ENCODE peak calls at places on chromosomes 1 and 21, in six cellular contexts. B, T, U, O, C and L are unnamed samples.

GRCh38 chr21:35311985-35312384 is 262.9 kb upstream of the RUNX1 start:
- DNase-seq in B (no peak), C (no peak), O (no peak), U (no peak), T (no peak), L (no peak)

GRCh38 chr1:12202190-12202497 is 27.7 kb upstream of the VPS13D start:
- DNase-seq in U (no peak), B (no peak), O (no peak), T (no peak), C (no peak), L (no peak)

GRCh38 chr1:10644307-10645128 is 151.9 kb downstream of the CASZ1 start:
- DNase-seq in O (no peak), U (no peak), C (no peak), T (no peak), B (no peak), L (no peak)

GRCh38 chr1:89821322-89822108 is 683 bp downstream of the LRRC8D start:
- DNase-seq in U (peak), B (peak), C (peak), O (peak), T (peak), L (no peak)

GRCh38 chr1:232186936-232187335 is 443.0 kb downstream of the SIPA1L2 start:
- DNase-seq in B (no peak), C (no peak), T (no peak), O (no peak), U (no peak), L (no peak)

GRCh38 chr1:153610334-153611023 is 2.5 kb downstream of the S100A16 start:
- DNase-seq in C (no peak), O (no peak), T (no peak), B (no peak), U (no peak), L (no peak)

GRCh38 chr1:46466477-46467182 is 23.0 kb upstream of the DMBX1 start:
- DNase-seq in T (no peak), O (no peak), U (peak), B (no peak), C (no peak), L (no peak)

GRCh38 chr21:41802684-41803083 is 35.8 kb upstream of the RIPK4 start:
- DNase-seq in O (no peak), T (no peak), C (no peak), U (no peak), B (no peak), L (no peak)

GRCh38 chr1:150154143-150154542 is 4.4 kb downstream of the PLEKHO1 start:
- DNase-seq in C (no peak), O (no peak), B (no peak), U (no peak), T (no peak), L (no peak)

GRCh38 chr1:22108343-22109135 is 34.4 kb downstream of the WNT4 start:
- DNase-seq in O (no peak), B (no peak), U (no peak), C (no peak), T (no peak), L (no peak)

GRCh38 chr1:225474986-225475820 is 47.4 kb upstream of the LBR start:
- DNase-seq in B (peak), U (peak), T (peak), O (peak), C (peak), L (peak)

GRCh38 chr1:203931953-203932352 is 70.6 kb downstream of the SNRPE start:
- DNase-seq in U (no peak), T (no peak), C (no peak), O (no peak), B (no peak), L (no peak)

GRCh38 chr21:36065497-36066036 is 4.3 kb upstream of the CBR1 start:
- DNase-seq in T (no peak), B (no peak), U (no peak), O (no peak), C (no peak), L (peak)

GRCh38 chr1:62398377-62398776 is 38.5 kb upstream of the USP1 start:
- DNase-seq in O (no peak), B (no peak), C (no peak), T (no peak), U (no peak), L (peak)

GRCh38 chr1:66739401-66740157 is 12.7 kb upstream of the DYNLT5 start:
- DNase-seq in C (no peak), B (no peak), O (no peak), U (no peak), T (peak), L (no peak)

GRCh38 chr1:171141336-171142051 is 43.6 kb upstream of the FMO2 start:
- DNase-seq in O (no peak), C (no peak), B (no peak), T (no peak), U (no peak), L (peak)

GRCh38 chr1:223256034-223256433 is 107.9 kb downstream of the SUSD4 start:
- DNase-seq in U (no peak), C (no peak), T (no peak), B (no peak), O (no peak), L (peak)

GRCh38 chr1:167084739-167085138 is 5.4 kb downstream of the GPA33 start:
- DNase-seq in U (no peak), T (no peak), C (no peak), O (no peak), B (no peak), L (no peak)

GRCh38 chr1:155569988-155570592 is 7.5 kb upstream of the ASH1L start:
- DNase-seq in O (no peak), C (no peak), U (no peak), B (no peak), T (no peak), L (no peak)

GRCh38 chr21:46226146-46226545 is 2.4 kb downstream of the LSS start:
- DNase-seq in T (no peak), U (no peak), C (no peak), B (no peak), O (no peak), L (no peak)

GRCh38 chr1:223707270-223708000 is 4.9 kb upstream of the CAPN2 start:
- DNase-seq in T (no peak), O (no peak), U (peak), C (peak), B (no peak), L (no peak)

GRCh38 chr1:151574575-151575529 is 34.7 kb downstream of the TUFT1 start:
- DNase-seq in O (no peak), C (no peak), B (no peak), T (no peak), U (no peak), L (no peak)

GRCh38 chr1:162008799-162009198 is 14.9 kb downstream of the OLFML2B start:
- DNase-seq in U (no peak), T (no peak), C (no peak), O (no peak), B (no peak), L (no peak)

GRCh38 chr1:244863491-244864252 is 671 bp downstream of the HNRNPU start:
- DNase-seq in T (no peak), U (peak), O (no peak), B (no peak), C (peak), L (no peak)

GRCh38 chr1:151934048-151934493 is 24.8 kb upstream of the THEM4 start:
- DNase-seq in C (no peak), B (peak), O (no peak), T (peak), U (no peak), L (no peak)

GRCh38 chr1:26408604-26409003 is 2.0 kb upstream of the LIN28A start:
- DNase-seq in C (peak), O (peak), U (peak), B (peak), T (peak), L (peak)

GRCh38 chr1:10696977-10697376 is 99.5 kb downstream of the CASZ1 start:
- DNase-seq in O (no peak), T (no peak), U (peak), C (no peak), B (no peak), L (no peak)

GRCh38 chr1:38497921-38498320 is 361.7 kb downstream of the RRAGC start:
- DNase-seq in T (no peak), C (no peak), O (no peak), B (no peak), U (no peak), L (no peak)